ENCODE peak calls at places on chromosomes 2 and 18, in nine cellular contexts. One of them, this sample, is unnamed.

GRCh38 chr2:108316881-108317258 is 28.2 kb downstream of the SULT1C2 start:
- DNase-seq in activated CD8-positive, alpha-beta memory T cell treated with anti-CD3 and anti-CD28 coated beads, Interleukin-2, amount 50 U/mL, for 4 hours: no peak
- DNase-seq in HFFc6: no peak
- DNase-seq in DMS53: no peak
- DNase-seq in naive thymus-derived CD8-positive, alpha-beta T cell: no peak
- DNase-seq in transverse colon: no peak
- DNase-seq in naive B cell: no peak
- DNase-seq in DMS153: no peak
- DNase-seq in stimulated activated naive CD8-positive, alpha-beta T cell treated with anti-CD3 and anti-CD28 coated beads, Interleukin-15, Interleukin-2, amounts not matched to agents 100 U/mL and 50 U/mL, for 24 hours: no peak
- DNase-seq in this sample: no peak

GRCh38 chr2:68452168-68452890 is 14.8 kb downstream of the FBXO48 start:
- DNase-seq in activated CD8-positive, alpha-beta memory T cell treated with anti-CD3 and anti-CD28 coated beads, Interleukin-2, amount 50 U/mL, for 4 hours: no peak
- DNase-seq in HFFc6: no peak
- DNase-seq in DMS53: no peak
- DNase-seq in naive thymus-derived CD8-positive, alpha-beta T cell: no peak
- DNase-seq in transverse colon: no peak
- DNase-seq in naive B cell: peak
- DNase-seq in DMS153: no peak
- DNase-seq in stimulated activated naive CD8-positive, alpha-beta T cell treated with anti-CD3 and anti-CD28 coated beads, Interleukin-15, Interleukin-2, amounts not matched to agents 100 U/mL and 50 U/mL, for 24 hours: no peak
- DNase-seq in this sample: no peak

GRCh38 chr2:127454595-127455565 is 36.7 kb downstream of the PROC start:
- DNase-seq in activated CD8-positive, alpha-beta memory T cell treated with anti-CD3 and anti-CD28 coated beads, Interleukin-2, amount 50 U/mL, for 4 hours: no peak
- DNase-seq in HFFc6: no peak
- DNase-seq in DMS53: peak
- DNase-seq in naive thymus-derived CD8-positive, alpha-beta T cell: no peak
- DNase-seq in transverse colon: peak
- DNase-seq in naive B cell: no peak
- DNase-seq in DMS153: no peak
- DNase-seq in stimulated activated naive CD8-positive, alpha-beta T cell treated with anti-CD3 and anti-CD28 coated beads, Interleukin-15, Interleukin-2, amounts not matched to agents 100 U/mL and 50 U/mL, for 24 hours: no peak
- DNase-seq in this sample: no peak

GRCh38 chr2:60821133-60821469 is 60.3 kb upstream of the REL start:
- DNase-seq in activated CD8-positive, alpha-beta memory T cell treated with anti-CD3 and anti-CD28 coated beads, Interleukin-2, amount 50 U/mL, for 4 hours: no peak
- DNase-seq in HFFc6: no peak
- DNase-seq in DMS53: no peak
- DNase-seq in naive thymus-derived CD8-positive, alpha-beta T cell: no peak
- DNase-seq in transverse colon: no peak
- DNase-seq in naive B cell: no peak
- DNase-seq in DMS153: no peak
- DNase-seq in stimulated activated naive CD8-positive, alpha-beta T cell treated with anti-CD3 and anti-CD28 coated beads, Interleukin-15, Interleukin-2, amounts not matched to agents 100 U/mL and 50 U/mL, for 24 hours: no peak
- DNase-seq in this sample: no peak

GRCh38 chr2:201347154-201347553 is 10.0 kb downstream of the FLACC1 start:
- DNase-seq in activated CD8-positive, alpha-beta memory T cell treated with anti-CD3 and anti-CD28 coated beads, Interleukin-2, amount 50 U/mL, for 4 hours: no peak
- DNase-seq in HFFc6: no peak
- DNase-seq in DMS53: no peak
- DNase-seq in naive thymus-derived CD8-positive, alpha-beta T cell: no peak
- DNase-seq in transverse colon: no peak
- DNase-seq in naive B cell: no peak
- DNase-seq in DMS153: no peak
- DNase-seq in stimulated activated naive CD8-positive, alpha-beta T cell treated with anti-CD3 and anti-CD28 coated beads, Interleukin-15, Interleukin-2, amounts not matched to agents 100 U/mL and 50 U/mL, for 24 hours: no peak
- DNase-seq in this sample: no peak

GRCh38 chr2:175205523-175205922 is 24.0 kb upstream of the ATP5MC3 start:
- DNase-seq in activated CD8-positive, alpha-beta memory T cell treated with anti-CD3 and anti-CD28 coated beads, Interleukin-2, amount 50 U/mL, for 4 hours: no peak
- DNase-seq in HFFc6: peak
- DNase-seq in DMS53: peak
- DNase-seq in naive thymus-derived CD8-positive, alpha-beta T cell: no peak
- DNase-seq in transverse colon: no peak
- DNase-seq in naive B cell: no peak
- DNase-seq in DMS153: no peak
- DNase-seq in stimulated activated naive CD8-positive, alpha-beta T cell treated with anti-CD3 and anti-CD28 coated beads, Interleukin-15, Interleukin-2, amounts not matched to agents 100 U/mL and 50 U/mL, for 24 hours: no peak
- DNase-seq in this sample: no peak

GRCh38 chr18:24089059-24089458 is 49.8 kb upstream of the CABYR start:
- DNase-seq in activated CD8-positive, alpha-beta memory T cell treated with anti-CD3 and anti-CD28 coated beads, Interleukin-2, amount 50 U/mL, for 4 hours: no peak
- DNase-seq in HFFc6: no peak
- DNase-seq in DMS53: peak
- DNase-seq in naive thymus-derived CD8-positive, alpha-beta T cell: no peak
- DNase-seq in transverse colon: no peak
- DNase-seq in naive B cell: no peak
- DNase-seq in DMS153: peak
- DNase-seq in stimulated activated naive CD8-positive, alpha-beta T cell treated with anti-CD3 and anti-CD28 coated beads, Interleukin-15, Interleukin-2, amounts not matched to agents 100 U/mL and 50 U/mL, for 24 hours: no peak
- DNase-seq in this sample: no peak

GRCh38 chr2:29317077-29317517 is 201.9 kb downstream of the CLIP4 start:
- DNase-seq in activated CD8-positive, alpha-beta memory T cell treated with anti-CD3 and anti-CD28 coated beads, Interleukin-2, amount 50 U/mL, for 4 hours: no peak
- DNase-seq in HFFc6: no peak
- DNase-seq in DMS53: no peak
- DNase-seq in naive thymus-derived CD8-positive, alpha-beta T cell: no peak
- DNase-seq in transverse colon: peak
- DNase-seq in naive B cell: no peak
- DNase-seq in DMS153: no peak
- DNase-seq in stimulated activated naive CD8-positive, alpha-beta T cell treated with anti-CD3 and anti-CD28 coated beads, Interleukin-15, Interleukin-2, amounts not matched to agents 100 U/mL and 50 U/mL, for 24 hours: no peak
- DNase-seq in this sample: no peak

GRCh38 chr2:2846379-2847130 is 515.5 kb upstream of the MYT1L start:
- DNase-seq in activated CD8-positive, alpha-beta memory T cell treated with anti-CD3 and anti-CD28 coated beads, Interleukin-2, amount 50 U/mL, for 4 hours: no peak
- DNase-seq in HFFc6: no peak
- DNase-seq in DMS53: no peak
- DNase-seq in naive thymus-derived CD8-positive, alpha-beta T cell: no peak
- DNase-seq in transverse colon: no peak
- DNase-seq in naive B cell: no peak
- DNase-seq in DMS153: peak
- DNase-seq in stimulated activated naive CD8-positive, alpha-beta T cell treated with anti-CD3 and anti-CD28 coated beads, Interleukin-15, Interleukin-2, amounts not matched to agents 100 U/mL and 50 U/mL, for 24 hours: no peak
- DNase-seq in this sample: no peak

GRCh38 chr18:76619342-76620315 is 124.6 kb upstream of the ZNF516 start:
- DNase-seq in activated CD8-positive, alpha-beta memory T cell treated with anti-CD3 and anti-CD28 coated beads, Interleukin-2, amount 50 U/mL, for 4 hours: no peak
- DNase-seq in HFFc6: no peak
- DNase-seq in DMS53: peak
- DNase-seq in naive thymus-derived CD8-positive, alpha-beta T cell: no peak
- DNase-seq in transverse colon: peak
- DNase-seq in naive B cell: no peak
- DNase-seq in DMS153: peak
- DNase-seq in stimulated activated naive CD8-positive, alpha-beta T cell treated with anti-CD3 and anti-CD28 coated beads, Interleukin-15, Interleukin-2, amounts not matched to agents 100 U/mL and 50 U/mL, for 24 hours: peak
- DNase-seq in this sample: no peak

GRCh38 chr2:94869131-94869530 is 2.1 kb upstream of the TEKT4 start:
- DNase-seq in activated CD8-positive, alpha-beta memory T cell treated with anti-CD3 and anti-CD28 coated beads, Interleukin-2, amount 50 U/mL, for 4 hours: no peak
- DNase-seq in HFFc6: no peak
- DNase-seq in DMS53: no peak
- DNase-seq in naive thymus-derived CD8-positive, alpha-beta T cell: no peak
- DNase-seq in transverse colon: no peak
- DNase-seq in naive B cell: no peak
- DNase-seq in DMS153: no peak
- DNase-seq in stimulated activated naive CD8-positive, alpha-beta T cell treated with anti-CD3 and anti-CD28 coated beads, Interleukin-15, Interleukin-2, amounts not matched to agents 100 U/mL and 50 U/mL, for 24 hours: no peak
- DNase-seq in this sample: no peak

GRCh38 chr18:26436176-26437031 is 111.9 kb downstream of the KCTD1 start:
- DNase-seq in activated CD8-positive, alpha-beta memory T cell treated with anti-CD3 and anti-CD28 coated beads, Interleukin-2, amount 50 U/mL, for 4 hours: no peak
- DNase-seq in HFFc6: peak
- DNase-seq in DMS53: peak
- DNase-seq in naive thymus-derived CD8-positive, alpha-beta T cell: no peak
- DNase-seq in transverse colon: no peak
- DNase-seq in naive B cell: no peak
- DNase-seq in DMS153: no peak
- DNase-seq in stimulated activated naive CD8-positive, alpha-beta T cell treated with anti-CD3 and anti-CD28 coated beads, Interleukin-15, Interleukin-2, amounts not matched to agents 100 U/mL and 50 U/mL, for 24 hours: no peak
- DNase-seq in this sample: no peak

GRCh38 chr2:40488101-40488598 is 36.3 kb upstream of the SLC8A1 start:
- DNase-seq in activated CD8-positive, alpha-beta memory T cell treated with anti-CD3 and anti-CD28 coated beads, Interleukin-2, amount 50 U/mL, for 4 hours: no peak
- DNase-seq in HFFc6: peak
- DNase-seq in DMS53: peak
- DNase-seq in naive thymus-derived CD8-positive, alpha-beta T cell: no peak
- DNase-seq in transverse colon: no peak
- DNase-seq in naive B cell: no peak
- DNase-seq in DMS153: no peak
- DNase-seq in stimulated activated naive CD8-positive, alpha-beta T cell treated with anti-CD3 and anti-CD28 coated beads, Interleukin-15, Interleukin-2, amounts not matched to agents 100 U/mL and 50 U/mL, for 24 hours: no peak
- DNase-seq in this sample: no peak

GRCh38 chr2:216017365-216017764 is 4.0 kb upstream of the MREG start:
- DNase-seq in activated CD8-positive, alpha-beta memory T cell treated with anti-CD3 and anti-CD28 coated beads, Interleukin-2, amount 50 U/mL, for 4 hours: peak
- DNase-seq in HFFc6: peak
- DNase-seq in DMS53: peak
- DNase-seq in naive thymus-derived CD8-positive, alpha-beta T cell: no peak
- DNase-seq in transverse colon: peak
- DNase-seq in naive B cell: no peak
- DNase-seq in DMS153: no peak
- DNase-seq in stimulated activated naive CD8-positive, alpha-beta T cell treated with anti-CD3 and anti-CD28 coated beads, Interleukin-15, Interleukin-2, amounts not matched to agents 100 U/mL and 50 U/mL, for 24 hours: peak
- DNase-seq in this sample: peak

GRCh38 chr2:36277146-36277808 is 78.3 kb upstream of the CRIM1 start:
- DNase-seq in activated CD8-positive, alpha-beta memory T cell treated with anti-CD3 and anti-CD28 coated beads, Interleukin-2, amount 50 U/mL, for 4 hours: no peak
- DNase-seq in HFFc6: peak
- DNase-seq in DMS53: peak
- DNase-seq in naive thymus-derived CD8-positive, alpha-beta T cell: no peak
- DNase-seq in transverse colon: no peak
- DNase-seq in naive B cell: no peak
- DNase-seq in DMS153: no peak
- DNase-seq in stimulated activated naive CD8-positive, alpha-beta T cell treated with anti-CD3 and anti-CD28 coated beads, Interleukin-15, Interleukin-2, amounts not matched to agents 100 U/mL and 50 U/mL, for 24 hours: peak
- DNase-seq in this sample: peak